ENCODE peak calls at places on chromosomes 13 and 19, in nine cellular contexts. Z is activated CD4-positive, alpha-beta T cell treated with anti-CD3 and anti-CD28 coated beads, Interleukin-2, amount 50 U/mL, for 48 hours; N is AG20443; D is lung microvascular endothelial cell; T is aorta; E is activated CD4-positive, CD25-positive, alpha-beta regulatory T cell treated with anti-CD3 and anti-CD28 coated beads, Interleukin-2, amount 50 U/mL, for 16 hours; A is Calu3; H is sigmoid colon; Q is CD4-positive, alpha-beta T cell. C is an unnamed sample.

GRCh38 chr13:111213964-111214726 is 99.0 kb downstream of the ARHGEF7 start:
- DNase-seq in N (no peak), E (no peak), D (peak; percentile 29), A (no peak), Q (no peak), H (no peak), T (no peak), Z (no peak), C (peak; percentile 59)

GRCh38 chr13:94327318-94327717 is 152.2 kb downstream of the DCT start:
- DNase-seq in Z (no peak), D (no peak), Q (no peak), A (no peak), T (no peak), H (no peak), N (no peak), E (no peak), C (no peak)

GRCh38 chr13:113919761-113920160 is 54.1 kb downstream of the C13orf46 start:
- DNase-seq in A (no peak), D (no peak), Q (no peak), T (no peak), E (no peak), Z (no peak), N (no peak), H (no peak), C (peak; percentile 26)

GRCh38 chr19:17997969-17998826 is 9.8 kb upstream of the ARRDC2 start:
- DNase-seq in Z (no peak), T (peak; percentile 62), H (no peak), D (peak; percentile 47), Q (no peak), N (peak; percentile 68), A (peak; percentile 30), E (no peak), C (no peak)

GRCh38 chr13:44311011-44311481 is 62.6 kb upstream of the SERP2 start:
- DNase-seq in T (no peak), N (no peak), A (peak; percentile 6), Q (no peak), H (peak; percentile 85), D (no peak), Z (no peak), E (no peak), C (no peak)

GRCh38 chr19:5143471-5144411 is 174.8 kb downstream of the KDM4B start:
- DNase-seq in A (no peak), E (no peak), Z (no peak), H (no peak), T (peak; percentile 44), D (no peak), Q (no peak), N (no peak), C (no peak)

GRCh38 chr19:29777916-29778315 is 33.9 kb upstream of the CCNE1 start:
- DNase-seq in E (no peak), T (no peak), H (no peak), A (no peak), Q (no peak), Z (no peak), N (no peak), D (no peak), C (no peak)

GRCh38 chr13:106382569-106382968 is 152.9 kb downstream of the EFNB2 start:
- DNase-seq in N (no peak), T (no peak), D (no peak), Z (no peak), H (no peak), E (no peak), Q (no peak), A (no peak), C (no peak)

GRCh38 chr13:113040597-113041292 is 64.8 kb upstream of the F7 start:
- DNase-seq in E (no peak), N (no peak), H (no peak), T (no peak), Z (no peak), D (no peak), Q (no peak), A (no peak), C (no peak)

GRCh38 chr19:40005670-40006272 is 8.9 kb downstream of the ZNF546 start:
- DNase-seq in T (no peak), D (no peak), E (no peak), H (no peak), Q (no peak), Z (no peak), A (no peak), N (no peak), C (no peak)